ENCODE peak calls at places on chromosomes 16 and 17, in five cellular contexts. V, K, P, E and H are unnamed samples. For H3K27me3, the result is how much of the 10 kb centered on the place peaks cover.

GRCh38 chr16:66495440-66495839 is 54.5 kb downstream of the TK2 start:
- DNase-seq in K (no peak), P (no peak), V (no peak), E (no peak), H (no peak)

GRCh38 chr16:63787014-63787413 is 1334.8 kb downstream of the CDH11 start:
- DNase-seq in E (no peak), K (no peak), V (no peak), P (peak), H (no peak)

GRCh38 chr17:59826741-59827453 is 65.8 kb downstream of the TUBD1 start:
- DNase-seq in V (no peak), P (no peak), K (no peak), E (no peak), H (no peak)

GRCh38 chr16:12582696-12583095 is 221.0 kb downstream of the CPPED1 start:
- DNase-seq in V (no peak), P (no peak), K (no peak), E (no peak), H (no peak)

GRCh38 chr16:25106567-25107465 is 4.7 kb upstream of the LCMT1 start:
- DNase-seq in E (peak), P (peak), K (peak), V (peak), H (peak)

GRCh38 chr17:73089918-73090317 is 2.6 kb downstream of the SLC39A11 start:
- DNase-seq in V (no peak), E (no peak), P (no peak), K (no peak), H (peak)

GRCh38 chr17:71934520-71934919 is 186.3 kb upstream of the SOX9 start:
- DNase-seq in P (no peak), K (no peak), V (no peak), E (no peak), H (no peak)

GRCh38 chr17:80817861-80818260 is 173.8 kb upstream of the CHMP6 start:
- DNase-seq in V (no peak), K (peak), E (no peak), P (no peak), H (no peak)

DNA sequence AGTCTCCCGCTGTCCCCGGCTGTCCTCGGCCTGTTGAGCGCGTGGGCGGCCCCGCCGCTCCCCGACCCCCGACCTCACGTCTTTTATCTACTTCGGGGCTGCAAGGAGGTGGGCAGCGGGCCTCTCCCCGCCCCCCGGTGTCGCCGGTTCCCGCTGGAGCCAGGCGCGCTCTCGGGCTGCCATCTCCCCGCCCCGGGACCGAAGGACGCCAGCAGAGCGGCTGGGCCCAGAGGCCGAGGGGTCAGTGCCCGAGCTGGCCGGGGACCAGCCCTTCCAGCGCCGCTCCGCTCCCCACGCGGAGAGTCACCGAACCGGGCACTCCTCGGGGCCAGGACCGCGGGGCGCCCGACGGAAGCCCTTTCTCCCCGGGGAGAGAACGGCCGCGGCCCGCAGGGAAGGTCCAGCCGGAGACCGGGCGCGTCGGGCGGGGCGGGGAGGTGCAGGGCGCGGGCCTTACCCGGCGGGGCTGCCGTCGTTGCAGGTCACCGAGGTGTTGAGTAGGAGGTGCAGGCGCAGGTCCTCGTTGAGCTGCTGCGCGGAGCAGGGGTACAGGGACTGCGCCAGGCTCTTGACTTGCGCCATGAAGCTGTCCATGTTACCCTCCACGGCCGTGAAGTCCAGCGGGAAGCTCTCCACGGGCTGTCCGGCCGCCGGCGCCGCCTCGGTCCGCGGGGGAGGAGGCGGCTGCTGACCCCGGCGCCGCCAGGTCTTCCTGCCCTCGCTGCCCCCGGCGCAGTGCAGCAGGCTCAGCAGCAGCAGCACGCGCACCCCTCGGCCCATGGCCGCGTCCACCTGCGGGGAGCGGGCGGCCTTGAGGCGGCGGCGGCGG is 643 bp downstream of the NOTUM start:
- DNase-seq in E (no peak), V (no peak), P (peak), K (no peak), H (no peak)
- H3K27me3 ChIP-seq in E (under half), V (under half), P (half or more), K (under half), H (under half)

GRCh38 chr16:56608876-56609462 is 585 bp downstream of the MT2A start:
- DNase-seq in E (no peak), K (peak), V (peak), P (no peak), H (no peak)
- H3K27me3 ChIP-seq in E (under half), K (under half), V (under half), P (half or more), H (under half)

DNA sequence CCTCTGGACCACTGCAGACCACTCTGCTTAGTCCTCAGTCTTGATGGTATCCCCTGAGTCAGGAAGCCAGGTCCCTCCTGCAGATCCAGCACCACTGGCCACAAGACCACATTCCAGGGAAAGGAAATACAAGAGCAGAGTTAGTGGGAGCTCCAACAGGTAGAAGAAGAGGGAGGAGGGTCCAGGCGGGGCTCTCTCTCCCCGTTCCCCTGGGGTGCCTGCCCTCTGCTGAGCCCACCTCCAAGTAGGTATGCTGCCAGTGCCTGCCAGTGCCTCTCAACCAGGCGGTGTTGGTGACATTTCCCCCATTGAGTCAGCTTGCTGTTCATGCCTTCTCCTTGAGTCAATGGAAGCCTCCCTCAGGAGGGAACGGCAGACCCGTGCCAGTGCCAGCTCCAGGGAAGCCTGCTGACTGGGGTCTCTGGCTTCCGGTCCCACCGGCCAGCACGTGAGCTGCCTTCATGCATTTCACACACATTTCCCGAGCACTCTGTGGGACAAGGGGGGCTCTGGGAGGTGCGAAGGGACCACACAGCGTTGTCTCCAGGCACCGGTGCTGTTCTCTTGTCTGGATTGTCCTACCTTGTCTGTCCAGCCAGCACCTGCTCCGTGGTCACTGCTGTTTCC is 75.8 kb downstream of the GNAO1 start:
- DNase-seq in V (no peak), E (no peak), P (no peak), K (no peak), H (no peak)
- H3K27me3 ChIP-seq in V (under half), E (under half), P (under half), K (under half), H (under half)

GRCh38 chr16:2465653-2466415 is 5.3 kb upstream of the NTN3 start:
- DNase-seq in E (no peak), V (no peak), P (peak), K (peak), H (no peak)

GRCh38 chr16:2468142-2468724 is 2.9 kb upstream of the NTN3 start:
- DNase-seq in E (no peak), V (no peak), P (peak), K (peak), H (no peak)

GRCh38 chr16:2466667-2467300 is 4.3 kb upstream of the NTN3 start:
- DNase-seq in K (no peak), P (no peak), E (no peak), V (no peak), H (no peak)

GRCh38 chr16:2468725-2469398 is 2.2 kb upstream of the NTN3 start:
- DNase-seq in V (peak), K (no peak), P (peak), E (no peak), H (peak)

GRCh38 chr16:2467301-2468141 is 3.6 kb upstream of the NTN3 start:
- DNase-seq in V (peak), E (no peak), K (peak), P (peak), H (peak)
- H3K27me3 ChIP-seq in V (under half), E (under half), K (under half), P (under half), H (under half)

GRCh38 chr16:85902366-85903155 is 3.6 kb downstream of the IRF8 start:
- DNase-seq in K (no peak), P (no peak), V (no peak), E (peak), H (peak)
- H3K27me3 ChIP-seq in K (half or more), P (under half), V (under half), E (under half), H (under half)

DNA sequence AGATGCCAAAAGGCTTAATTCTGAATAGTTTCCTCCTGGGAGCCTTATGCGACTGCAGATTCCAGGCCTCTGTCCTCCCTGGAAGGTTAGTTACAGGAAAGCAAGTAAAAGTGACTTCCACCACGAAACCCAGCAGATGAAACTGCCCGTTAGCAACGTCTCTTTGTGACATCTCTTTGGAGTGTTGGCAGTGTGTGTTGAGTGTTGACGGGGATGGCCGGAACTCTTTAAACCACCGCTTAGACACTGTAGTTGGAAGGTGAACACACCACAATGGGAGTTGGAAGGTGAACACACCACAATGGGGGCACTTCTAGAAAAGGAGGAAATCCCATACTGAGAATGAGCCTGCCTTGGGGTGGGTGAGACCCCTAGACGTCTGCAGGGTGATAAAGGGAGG is 858 bp downstream of the SKAP1 start:
- DNase-seq in P (no peak), E (no peak), K (no peak), V (no peak), H (no peak)
- H3K27me3 ChIP-seq in P (under half), E (under half), K (under half), V (under half), H (under half)

GRCh38 chr17:1639549-1639948 is 6.0 kb downstream of the SCARF1 start:
- DNase-seq in V (peak), K (no peak), P (no peak), E (no peak), H (peak)
- H3K27me3 ChIP-seq in V (under half), K (under half), P (under half), E (under half), H (under half)

GRCh38 chr17:14330492-14330920 is 29.6 kb downstream of the HS3ST3B1 start:
- DNase-seq in E (no peak), P (peak), V (no peak), K (peak), H (no peak)
- H3K27me3 ChIP-seq in E (under half), P (under half), V (under half), K (under half), H (under half)

GRCh38 chr17:79573196-79573929 is 37.5 kb downstream of the RBFOX3 start:
- DNase-seq in V (no peak), P (no peak), K (no peak), E (no peak), H (no peak)
- H3K27me3 ChIP-seq in V (under half), P (under half), K (under half), E (under half), H (under half)

DNA sequence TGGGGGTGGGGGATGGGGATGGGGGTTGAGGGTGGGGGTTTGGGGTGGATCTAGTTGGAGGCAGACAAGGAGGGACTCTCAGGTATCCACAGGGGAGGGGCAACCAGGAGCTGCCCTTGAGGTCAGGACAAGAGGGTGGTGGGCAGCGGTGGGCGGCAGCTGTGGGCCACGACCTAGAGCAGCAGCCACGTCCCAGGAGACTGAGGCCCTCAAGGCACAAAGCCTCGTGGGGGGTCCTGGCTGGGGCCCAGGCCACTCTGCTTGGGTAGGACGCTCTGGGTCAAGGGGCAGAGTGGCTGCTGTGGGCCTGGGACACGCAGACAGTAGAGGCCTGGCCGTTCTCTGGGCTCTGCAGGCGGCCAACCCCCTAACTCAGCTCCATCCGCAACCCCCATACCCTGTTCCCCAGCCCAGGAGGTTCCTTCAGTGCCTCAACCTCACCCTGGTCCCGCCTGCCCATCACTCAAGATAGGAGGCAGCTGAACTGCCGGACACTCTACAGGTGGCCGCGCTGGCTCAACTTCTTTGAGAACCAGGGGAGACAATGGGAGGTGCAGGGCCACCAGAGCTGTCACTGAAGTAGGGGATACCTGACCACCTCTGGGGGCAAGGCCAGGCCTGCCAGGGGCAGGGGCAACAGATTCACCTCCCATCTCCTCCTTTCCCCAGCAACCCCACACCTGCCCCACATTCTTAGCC is 75.6 kb downstream of the ENGASE start:
- DNase-seq in E (no peak), V (no peak), K (no peak), P (no peak), H (no peak)
- H3K27me3 ChIP-seq in E (under half), V (under half), K (under half), P (under half), H (under half)